ENCODE peak calls at places on chromosomes 13 and 19, in six cellular contexts. A is neuronal stem cell; H is HAP-1; P is tibial nerve; U is esophagus muscularis mucosa; X is CD4-positive, CD25-positive, alpha-beta regulatory T cell. N is an unnamed sample.
A peak's percentile ranks its signal among the peaks of the same experiment; 100 is the strongest.

GRCh38 chr19:13839938-13840750 is 36.8 kb upstream of the NANOS3 start:
- DNase-seq in A (no peak), H (no peak), P (no peak), U (no peak), X (peak; percentile 47), N (peak; percentile 51)

GRCh38 chr13:24744247-24744646 is 19.7 kb upstream of the RNF17 start:
- DNase-seq in A (no peak), H (no peak), P (no peak), U (no peak), X (no peak), N (no peak)

GRCh38 chr13:20441879-20442278 is 83.8 kb downstream of the CRYL1 start:
- DNase-seq in A (peak; percentile 18), H (peak; percentile 58), P (no peak), U (no peak), X (no peak), N (no peak)

GRCh38 chr13:101570410-101570809 is 117.9 kb downstream of the ITGBL1 start:
- DNase-seq in A (no peak), H (no peak), P (no peak), U (no peak), X (no peak), N (no peak)

GRCh38 chr19:3977242-3978143 is 6.6 kb upstream of the DAPK3 start:
- DNase-seq in A (no peak), H (peak; percentile 38), P (no peak), U (no peak), X (no peak), N (peak; percentile 22)

GRCh38 chr13:99636306-99636705 is 135.0 kb downstream of the TM9SF2 start:
- DNase-seq in A (no peak), H (no peak), P (no peak), U (no peak), X (no peak), N (no peak)

GRCh38 chr19:5309438-5310204 is 31.0 kb downstream of the PTPRS start:
- DNase-seq in A (no peak), H (peak; percentile 33), P (no peak), U (no peak), X (no peak), N (no peak)

GRCh38 chr13:105991131-105991530 is 544.3 kb downstream of the EFNB2 start:
- DNase-seq in A (no peak), H (no peak), P (no peak), U (no peak), X (no peak), N (no peak)

GRCh38 chr19:442085-442484 is 18.7 kb downstream of the SHC2 start:
- DNase-seq in A (no peak), H (no peak), P (no peak), U (no peak), X (no peak), N (no peak)

GRCh38 chr19:2478756-2479555 is 3.0 kb downstream of the GADD45B start:
- DNase-seq in A (no peak), H (peak; percentile 42), P (peak; percentile 53), U (peak; percentile 95), X (peak; percentile 79), N (peak; percentile 75)

GRCh38 chr19:20423381-20424207 is 142.0 kb downstream of the ZNF737 start:
- DNase-seq in A (peak; percentile 31), H (no peak), P (peak; percentile 26), U (no peak), X (peak; percentile 55), N (peak; percentile 29)

GRCh38 chr13:100913143-100913542 is 238.5 kb upstream of the TMTC4 start:
- DNase-seq in A (no peak), H (no peak), P (no peak), U (no peak), X (no peak), N (no peak)

GRCh38 chr19:48713041-48713863 is 6.3 kb downstream of the MAMSTR start:
- DNase-seq in A (no peak), H (peak; percentile 70), P (no peak), U (no peak), X (peak; percentile 23), N (no peak)

GRCh38 chr13:101648766-101649489 is 196.5 kb downstream of the ITGBL1 start:
- DNase-seq in A (no peak), H (no peak), P (no peak), U (no peak), X (no peak), N (no peak)

GRCh38 chr13:97339019-97339988 is 94.7 kb upstream of the RAP2A start:
- DNase-seq in A (no peak), H (no peak), P (no peak), U (no peak), X (peak; percentile 24), N (no peak)

GRCh38 chr13:104571161-104571889 is 1505.1 kb upstream of the SLC10A2 start:
- DNase-seq in A (peak; percentile 51), H (no peak), P (peak; percentile 46), U (no peak), X (no peak), N (no peak)

GRCh38 chr19:52114691-52115090 is 19.1 kb upstream of the ZNF841 start:
- DNase-seq in A (no peak), H (no peak), P (no peak), U (no peak), X (no peak), N (no peak)

GRCh38 chr19:52115526-52116053 is 20.0 kb upstream of the ZNF841 start:
- DNase-seq in A (no peak), H (no peak), P (no peak), U (no peak), X (no peak), N (no peak)

DNA sequence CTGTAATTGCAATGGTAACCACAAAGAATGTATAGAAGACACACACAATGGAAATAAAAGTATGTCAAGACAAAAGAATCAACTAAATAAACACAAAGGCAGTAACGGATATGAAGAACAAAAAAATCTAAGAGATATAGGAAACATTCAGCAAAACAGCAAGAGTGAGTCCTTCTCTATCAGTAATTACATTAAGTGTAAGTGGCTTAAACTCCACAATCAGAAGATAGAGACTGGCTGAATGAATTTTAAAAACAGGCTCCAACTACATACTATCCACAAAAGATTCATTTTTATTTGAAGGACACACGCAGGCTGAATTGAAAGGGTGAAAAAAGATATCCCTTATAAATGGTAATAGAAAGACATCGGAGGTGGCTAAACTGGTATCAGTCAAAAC is 19.5 kb downstream of the ZNF616 start:
- DNase-seq in A (no peak), H (no peak), P (no peak), U (no peak), X (no peak), N (no peak)
- H3K9me3 ChIP-seq in A (peaks cover 99% of the 10 kb centered on the region), H (peaks cover 19% of the 10 kb centered on the region), P (peaks cover 16% of the 10 kb centered on the region), U (peaks cover 79% of the 10 kb centered on the region), X (peaks cover 97% of the 10 kb centered on the region), N (peaks cover 64% of the 10 kb centered on the region)

GRCh38 chr19:50821248-50821612 is 2.4 kb downstream of the KLK1 start:
- DNase-seq in A (no peak), H (no peak), P (no peak), U (no peak), X (no peak), N (no peak)
- H3K4me1 ChIP-seq in A (peaks cover 3% of the 10 kb centered on the region), H (no peaks in the 10 kb centered on the region), P (peaks cover 4% of the 10 kb centered on the region), U (peaks cover 3% of the 10 kb centered on the region), X (peaks cover 20% of the 10 kb centered on the region), N (peaks cover 21% of the 10 kb centered on the region)

GRCh38 chr19:57473646-57474045 is 3.7 kb downstream of the ZNF772 start:
- DNase-seq in A (no peak), H (no peak), P (no peak), U (no peak), X (no peak), N (no peak)
- H3K9me3 ChIP-seq in A (peaks cover 78% of the 10 kb centered on the region), H (peaks cover 21% of the 10 kb centered on the region), P (peaks cover 15% of the 10 kb centered on the region), U (peaks cover 80% of the 10 kb centered on the region), X (peaks cover 86% of the 10 kb centered on the region), N (peaks cover 12% of the 10 kb centered on the region)

DNA sequence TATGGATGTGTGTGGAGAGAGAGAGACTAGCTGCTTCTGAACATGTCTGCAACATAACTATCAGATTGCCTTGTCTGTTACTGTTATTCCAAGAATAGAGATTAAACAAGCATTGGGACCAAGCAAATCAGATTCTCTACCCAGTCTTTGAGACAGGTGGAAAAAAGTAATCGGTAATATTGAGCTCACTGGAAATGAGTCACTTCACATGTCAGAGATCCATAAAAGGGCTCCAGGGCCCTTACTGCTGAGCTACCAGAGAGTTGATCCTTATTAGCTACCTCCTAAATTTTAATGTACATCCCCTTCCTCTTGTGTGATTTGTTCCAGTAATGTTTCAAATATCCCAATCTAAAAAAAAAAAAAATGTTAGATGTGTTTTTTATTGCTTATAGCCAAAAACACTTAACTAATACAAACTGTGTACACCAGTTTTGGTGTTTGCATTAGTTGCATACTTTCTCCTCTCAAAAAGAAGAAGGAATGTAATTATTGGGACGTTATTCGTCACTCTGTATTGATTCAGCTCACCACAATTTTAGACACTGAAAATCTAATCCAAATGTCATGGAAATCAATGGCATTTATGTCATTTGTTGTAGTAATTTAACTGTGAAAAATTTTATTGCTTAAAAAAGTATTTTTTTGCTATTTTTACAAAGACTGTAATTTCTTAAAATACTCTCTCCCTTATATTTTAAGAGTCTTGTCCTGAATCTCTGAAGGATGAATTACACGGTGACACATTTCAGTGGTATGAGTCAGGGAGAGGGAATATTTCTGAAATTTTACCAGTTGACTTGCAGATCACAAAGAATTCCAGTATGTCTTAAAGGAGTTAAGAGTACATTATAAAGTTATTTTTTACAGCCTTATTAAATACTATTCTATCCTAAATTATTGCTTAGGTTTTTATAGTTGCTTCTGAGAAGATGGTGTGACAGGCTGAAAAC is 2117.7 kb downstream of the PCDH9 start:
- DNase-seq in A (no peak), H (no peak), P (no peak), U (no peak), X (no peak), N (no peak)
- H3K4me1 ChIP-seq in A (no peaks in the 10 kb centered on the region), H (no peaks in the 10 kb centered on the region), P (no peaks in the 10 kb centered on the region), U (no peaks in the 10 kb centered on the region), X (no peaks in the 10 kb centered on the region), N (no peaks in the 10 kb centered on the region)

GRCh38 chr13:19059016-19059780 is 122.4 kb downstream of the TUBA3C start:
- DNase-seq in A (no peak), H (no peak), P (no peak), U (peak; percentile 91), X (no peak), N (no peak)

GRCh38 chr13:19060311-19061002 is 121.2 kb downstream of the TUBA3C start:
- DNase-seq in A (no peak), H (no peak), P (no peak), U (no peak), X (no peak), N (no peak)

GRCh38 chr13:19056984-19057490 is 124.6 kb downstream of the TUBA3C start:
- DNase-seq in A (no peak), H (no peak), P (no peak), U (peak; percentile 82), X (no peak), N (no peak)

GRCh38 chr13:19057588-19058340 is 123.9 kb downstream of the TUBA3C start:
- DNase-seq in A (no peak), H (no peak), P (no peak), U (peak; percentile 50), X (no peak), N (no peak)

GRCh38 chr13:19058566-19058965 is 123.1 kb downstream of the TUBA3C start:
- DNase-seq in A (no peak), H (no peak), P (no peak), U (no peak), X (no peak), N (no peak)
- H3K9me3 ChIP-seq in A (no peaks in the 10 kb centered on the region), H (peaks cover 6% of the 10 kb centered on the region), P (no peaks in the 10 kb centered on the region), U (peaks cover 9% of the 10 kb centered on the region), X (no peaks in the 10 kb centered on the region), N (no peaks in the 10 kb centered on the region)